ENCODE peak calls at places on chromosomes 3 and 15, in five cellular contexts. Z, Q, F, R and D are unnamed samples.
A peak's percentile ranks its signal among the peaks of the same experiment; 100 is the strongest.

GRCh38 chr3:143002083-143002712 is 828 bp downstream of the U2SURP start:
- DNase-seq in Z (no peak), Q (peak; percentile 68), F (peak; percentile 60), R (no peak), D (no peak)

GRCh38 chr3:171001957-171002694 is 24.4 kb downstream of the SLC2A2 start:
- DNase-seq in Z (no peak), Q (peak; percentile 29), F (no peak), R (no peak), D (no peak)

GRCh38 chr15:78207641-78208340 is 26.6 kb downstream of the ACSBG1 start:
- DNase-seq in Z (peak; percentile 15), Q (no peak), F (no peak), R (no peak), D (no peak)

GRCh38 chr15:78056714-78057269 is 20.7 kb downstream of the TBC1D2B start:
- DNase-seq in Z (peak; percentile 43), Q (peak; percentile 70), F (peak; percentile 88), R (no peak), D (peak; percentile 7)

GRCh38 chr3:33420966-33421365 is 19.2 kb downstream of the UBP1 start:
- DNase-seq in Z (no peak), Q (no peak), F (no peak), R (no peak), D (no peak)

GRCh38 chr15:94029495-94029894 is 201.9 kb upstream of the MCTP2 start:
- DNase-seq in Z (no peak), Q (peak; percentile 65), F (no peak), R (no peak), D (no peak)

GRCh38 chr15:64987136-64987535 is 2.6 kb downstream of the SPG21 start:
- DNase-seq in Z (no peak), Q (peak; percentile 31), F (no peak), R (no peak), D (no peak)

GRCh38 chr15:43093026-43093425 is 12.8 kb downstream of the UBR1 start:
- DNase-seq in Z (no peak), Q (peak; percentile 6), F (no peak), R (no peak), D (no peak)

GRCh38 chr3:171607452-171607851 is 147.2 kb upstream of the TNIK start:
- DNase-seq in Z (no peak), Q (no peak), F (no peak), R (no peak), D (no peak)

GRCh38 chr3:109224333-109224732 is 87.8 kb downstream of the C3orf85 start:
- DNase-seq in Z (peak; percentile 42), Q (no peak), F (no peak), R (no peak), D (no peak)

GRCh38 chr3:126997455-126998038 is 14.6 kb downstream of the PLXNA1 start:
- DNase-seq in Z (no peak), Q (no peak), F (no peak), R (no peak), D (no peak)

GRCh38 chr3:15601046-15601398 is 347 bp downstream of the HACL1 start:
- DNase-seq in Z (no peak), Q (no peak), F (no peak), R (no peak), D (no peak)

GRCh38 chr15:92633001-92633400 is 22.6 kb downstream of the FAM174B start:
- DNase-seq in Z (no peak), Q (no peak), F (no peak), R (no peak), D (no peak)

GRCh38 chr15:96108405-96108804 is 222.1 kb upstream of the NR2F2 start:
- DNase-seq in Z (no peak), Q (no peak), F (no peak), R (no peak), D (no peak)

GRCh38 chr15:98900382-98900781 is 107.2 kb downstream of the PGPEP1L start:
- DNase-seq in Z (no peak), Q (no peak), F (no peak), R (no peak), D (no peak)

GRCh38 chr15:52005748-52006701 is 13.0 kb upstream of the MAPK6 start:
- DNase-seq in Z (no peak), Q (peak; percentile 81), F (no peak), R (no peak), D (no peak)

GRCh38 chr3:133888739-133889340 is 6.8 kb downstream of the RAB6B start:
- DNase-seq in Z (no peak), Q (no peak), F (no peak), R (no peak), D (no peak)

GRCh38 chr15:52653451-52653964 is 25.7 kb downstream of the ATOSA start:
- DNase-seq in Z (no peak), Q (peak; percentile 75), F (no peak), R (no peak), D (no peak)

GRCh38 chr15:33857726-33858125 is 110.6 kb upstream of the CHRM5 start:
- DNase-seq in Z (no peak), Q (no peak), F (no peak), R (no peak), D (no peak)

GRCh38 chr15:33858836-33859235 is 109.5 kb upstream of the CHRM5 start:
- DNase-seq in Z (no peak), Q (no peak), F (no peak), R (no peak), D (no peak)

GRCh38 chr15:33864360-33865075 is 103.8 kb upstream of the CHRM5 start:
- DNase-seq in Z (no peak), Q (no peak), F (no peak), R (no peak), D (no peak)

GRCh38 chr15:33860749-33861148 is 107.5 kb upstream of the CHRM5 start:
- DNase-seq in Z (no peak), Q (peak; percentile 73), F (no peak), R (no peak), D (no peak)

DNA sequence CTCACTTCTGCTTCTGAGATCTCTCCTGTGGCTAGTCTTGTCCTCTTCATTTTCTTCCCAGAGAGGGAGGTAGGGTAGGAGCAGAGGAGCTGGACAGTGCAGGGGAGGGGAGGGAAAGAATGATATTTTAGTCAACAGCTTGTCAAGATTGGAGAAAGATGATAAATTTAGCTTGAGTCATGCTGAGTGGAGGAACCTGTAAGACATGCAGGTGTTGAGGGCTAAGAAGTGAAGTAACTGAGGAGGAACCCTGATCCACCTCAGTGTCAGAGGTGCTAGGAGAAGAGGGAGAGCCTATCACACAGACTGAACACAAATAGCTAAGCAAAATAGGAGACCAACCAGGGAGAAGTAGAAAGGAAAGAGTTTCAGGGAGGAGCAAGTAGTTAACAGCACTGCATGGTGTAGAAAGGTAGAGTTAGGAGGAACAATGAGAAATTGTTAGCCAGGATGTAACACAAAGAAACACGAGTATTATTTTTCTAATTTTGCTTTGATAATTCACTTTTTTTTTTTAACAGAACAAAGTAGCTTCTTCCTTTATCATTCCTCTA is 108.2 kb upstream of the CHRM5 start:
- DNase-seq in Z (no peak), Q (no peak), F (no peak), R (no peak), D (no peak)
- H3K9me3 ChIP-seq in Z (no peaks in the 10 kb centered on the region), Q (no peaks in the 10 kb centered on the region), F (no peaks in the 10 kb centered on the region), R (no peaks in the 10 kb centered on the region), D (no peaks in the 10 kb centered on the region)

GRCh38 chr3:198097048-198097447 is 137.0 kb downstream of the LMLN start:
- DNase-seq in Z (no peak), Q (no peak), F (no peak), R (no peak), D (no peak)

GRCh38 chr3:198093082-198093679 is 133.2 kb downstream of the LMLN start:
- DNase-seq in Z (no peak), Q (no peak), F (no peak), R (no peak), D (no peak)

GRCh38 chr3:198092276-198092675 is 132.3 kb downstream of the LMLN start:
- DNase-seq in Z (no peak), Q (no peak), F (no peak), R (no peak), D (no peak)

GRCh38 chr3:198090795-198091194 is 130.8 kb downstream of the LMLN start:
- DNase-seq in Z (no peak), Q (no peak), F (no peak), R (no peak), D (no peak)

DNA sequence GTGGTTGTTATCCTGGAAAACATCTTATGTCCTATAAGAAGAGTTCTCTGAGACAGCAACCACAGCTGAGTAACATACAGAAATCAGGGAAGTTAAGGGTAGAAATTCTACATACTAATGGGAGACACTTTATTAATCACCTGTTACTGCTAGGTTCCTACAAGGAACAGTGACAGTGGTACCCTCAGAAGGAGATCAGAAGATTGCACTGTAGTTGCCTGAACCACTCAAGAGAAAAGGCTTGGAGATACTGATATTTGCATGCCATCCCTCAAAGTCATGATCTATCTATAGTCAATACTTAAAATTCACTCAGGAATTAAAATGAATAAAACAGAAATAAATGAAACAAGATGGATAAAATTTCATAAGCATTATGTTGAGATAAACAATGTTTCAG is 136.0 kb downstream of the LMLN start:
- DNase-seq in Z (no peak), Q (no peak), F (no peak), R (no peak), D (no peak)
- H3K9me3 ChIP-seq in Z (no peaks in the 10 kb centered on the region), Q (no peaks in the 10 kb centered on the region), F (peaks cover 8% of the 10 kb centered on the region), R (no peaks in the 10 kb centered on the region), D (peaks cover 4% of the 10 kb centered on the region)

DNA sequence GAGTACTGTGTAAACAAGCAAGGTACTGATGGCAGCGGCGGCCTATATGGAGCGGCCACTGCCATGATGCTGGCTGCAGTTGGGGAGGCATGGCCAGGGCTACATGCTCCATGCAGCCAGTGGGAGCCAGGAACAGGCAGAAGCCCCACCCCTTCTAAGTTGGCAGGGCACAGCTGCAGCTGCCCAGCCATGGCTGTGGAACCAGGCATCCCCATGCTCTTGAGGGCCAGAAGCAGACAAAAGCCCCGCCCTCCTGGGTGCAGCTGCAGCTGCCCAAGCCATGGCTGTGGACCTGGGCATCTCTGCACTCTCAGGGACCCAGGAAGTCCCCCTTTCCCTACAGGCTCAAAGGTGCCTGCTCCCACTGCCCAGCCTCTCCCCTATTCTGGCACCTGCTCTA is 150.9 kb downstream of the FMN1 start:
- DNase-seq in Z (no peak), Q (no peak), F (no peak), R (no peak), D (no peak)
- H3K9me3 ChIP-seq in Z (peaks cover 9% of the 10 kb centered on the region), Q (no peaks in the 10 kb centered on the region), F (peaks cover 9% of the 10 kb centered on the region), R (no peaks in the 10 kb centered on the region), D (peaks cover 3% of the 10 kb centered on the region)

GRCh38 chr3:41572092-41572491 is 372.8 kb downstream of the CTNNB1 start:
- DNase-seq in Z (no peak), Q (no peak), F (no peak), R (no peak), D (no peak)
- H3K9me3 ChIP-seq in Z (no peaks in the 10 kb centered on the region), Q (no peaks in the 10 kb centered on the region), F (no peaks in the 10 kb centered on the region), R (no peaks in the 10 kb centered on the region), D (no peaks in the 10 kb centered on the region)

GRCh38 chr3:42314411-42314810 is 48.4 kb upstream of the CCK start:
- DNase-seq in Z (no peak), Q (no peak), F (peak; percentile 71), R (no peak), D (no peak)

GRCh38 chr3:42317137-42317536 is 51.2 kb upstream of the CCK start:
- DNase-seq in Z (no peak), Q (no peak), F (no peak), R (no peak), D (no peak)
- H3K9me3 ChIP-seq in Z (peaks cover 47% of the 10 kb centered on the region), Q (no peaks in the 10 kb centered on the region), F (peaks cover 44% of the 10 kb centered on the region), R (no peaks in the 10 kb centered on the region), D (no peaks in the 10 kb centered on the region)